ENCODE peak calls at places on chromosomes 2 and 18, in seven cellular contexts. S, T, W, K, D, L and X are unnamed samples.

GRCh38 chr2:36277146-36277808 is 78.3 kb upstream of the CRIM1 start:
- DNase-seq in W (no peak), K (peak), L (no peak), D (no peak), T (no peak), S (no peak), X (no peak)

GRCh38 chr18:21359746-21360145 is 117.7 kb downstream of the GREB1L start:
- DNase-seq in D (no peak), S (no peak), W (no peak), L (no peak), T (no peak), K (no peak), X (no peak)

GRCh38 chr18:48123324-48123723 is 192.9 kb upstream of the SMAD2 start:
- DNase-seq in K (no peak), W (no peak), T (no peak), S (no peak), D (no peak), L (no peak), X (no peak)

GRCh38 chr18:31042068-31042390 is 513 bp downstream of the DSC3 start:
- DNase-seq in S (no peak), W (no peak), K (no peak), D (no peak), L (no peak), T (no peak), X (no peak)

GRCh38 chr2:203891474-203891873 is 23.9 kb downstream of the CTLA4 start:
- DNase-seq in K (no peak), W (no peak), S (no peak), T (no peak), L (no peak), D (no peak), X (no peak)

GRCh38 chr18:31546476-31546875 is 45.2 kb upstream of the TTR start:
- DNase-seq in S (no peak), L (no peak), T (no peak), K (no peak), D (no peak), W (no peak), X (no peak)

GRCh38 chr18:25349926-25350560 is 1.9 kb downstream of the ZNF521 start:
- DNase-seq in W (no peak), T (no peak), K (no peak), L (peak), S (peak), D (peak), X (no peak)

GRCh38 chr18:22066083-22066485 is 103.3 kb upstream of the GATA6 start:
- DNase-seq in W (no peak), K (no peak), S (peak), L (no peak), D (no peak), T (no peak), X (no peak)

GRCh38 chr2:158140201-158140600 is 38.5 kb downstream of the UPP2 start:
- DNase-seq in S (no peak), K (no peak), W (no peak), L (no peak), D (no peak), T (no peak), X (no peak)

GRCh38 chr2:176514805-176515500 is 245.7 kb downstream of the MTX2 start:
- DNase-seq in K (no peak), D (no peak), S (no peak), L (no peak), T (no peak), W (no peak), X (no peak)

GRCh38 chr2:68743531-68743930 is 8.9 kb downstream of the ARHGAP25 start:
- DNase-seq in S (no peak), K (no peak), D (no peak), L (no peak), T (no peak), W (no peak), X (no peak)

GRCh38 chr18:55555628-55556027 is 32.4 kb downstream of the TCF4 start:
- DNase-seq in S (no peak), W (peak), D (no peak), T (no peak), L (no peak), K (no peak), X (no peak)

GRCh38 chr2:145501920-145502319 is 982.0 kb upstream of the ZEB2 start:
- DNase-seq in T (no peak), K (no peak), L (no peak), S (no peak), W (no peak), D (no peak), X (no peak)

GRCh38 chr18:8536922-8537321 is 72.3 kb upstream of the RAB12 start:
- DNase-seq in K (no peak), S (no peak), L (no peak), D (no peak), W (no peak), T (no peak), X (no peak)

GRCh38 chr2:169770991-169771390 is 27.7 kb upstream of the SSB start:
- DNase-seq in K (no peak), S (no peak), D (no peak), L (no peak), W (no peak), T (no peak), X (no peak)

GRCh38 chr2:18522484-18523146 is 37.8 kb downstream of the RDH14 start:
- DNase-seq in L (no peak), S (no peak), D (no peak), W (no peak), T (no peak), K (no peak), X (no peak)

GRCh38 chr2:18987592-18988073 is 370.8 kb downstream of the OSR1 start:
- DNase-seq in T (no peak), S (peak), K (peak), L (no peak), D (peak), W (no peak), X (peak)

GRCh38 chr2:44324971-44325426 is 36.3 kb downstream of the PREPL start:
- DNase-seq in L (no peak), K (no peak), W (no peak), S (no peak), D (no peak), T (no peak), X (no peak)

GRCh38 chr2:214810670-214811069 is 1.2 kb upstream of the BARD1 start:
- DNase-seq in W (peak), K (no peak), D (no peak), T (no peak), S (peak), L (peak), X (no peak)

GRCh38 chr2:24793752-24794477 is 690 bp downstream of the CENPO start:
- DNase-seq in S (peak), L (no peak), W (peak), K (peak), T (no peak), D (no peak), X (no peak)

GRCh38 chr2:29189052-29189451 is 73.8 kb downstream of the CLIP4 start:
- DNase-seq in W (no peak), L (no peak), T (no peak), S (no peak), K (no peak), D (no peak), X (no peak)

GRCh38 chr2:159044804-159045286 is 76.4 kb downstream of the TANC1 start:
- DNase-seq in W (no peak), L (no peak), D (no peak), S (no peak), K (no peak), T (no peak), X (no peak)

GRCh38 chr2:181172676-181173075 is 192.3 kb downstream of the UBE2E3 start:
- DNase-seq in W (no peak), T (no peak), L (no peak), K (no peak), D (no peak), S (no peak), X (no peak)

GRCh38 chr2:168044579-168044978 is 202.8 kb downstream of the STK39 start:
- DNase-seq in T (no peak), K (no peak), W (no peak), L (no peak), S (no peak), D (no peak), X (no peak)

GRCh38 chr2:163171786-163172549 is 333.4 kb upstream of the KCNH7 start:
- DNase-seq in T (no peak), W (no peak), S (no peak), L (no peak), K (no peak), D (no peak), X (no peak)

GRCh38 chr2:20549144-20549543 is 101.8 kb downstream of the HS1BP3 start:
- DNase-seq in D (no peak), T (no peak), S (no peak), L (no peak), K (no peak), W (no peak), X (no peak)

GRCh38 chr18:55384551-55385275 is 203.3 kb downstream of the TCF4 start:
- DNase-seq in S (peak), L (no peak), K (peak), T (no peak), D (peak), W (peak), X (peak)

GRCh38 chr18:8721716-8722115 is 16.4 kb downstream of the MTCL1 start:
- DNase-seq in S (no peak), D (no peak), L (no peak), W (no peak), K (peak), T (no peak), X (no peak)

GRCh38 chr18:5518899-5519371 is 24.9 kb downstream of the EPB41L3 start:
- DNase-seq in K (no peak), T (no peak), S (peak), L (no peak), W (no peak), D (no peak), X (no peak)

GRCh38 chr2:2743164-2743571 is 412.1 kb upstream of the MYT1L start:
- DNase-seq in D (peak), L (no peak), S (peak), T (no peak), K (peak), W (no peak), X (peak)

GRCh38 chr2:70851704-70852103 is 16.1 kb upstream of the CD207 start:
- DNase-seq in K (peak), S (no peak), L (no peak), W (no peak), T (no peak), D (no peak), X (no peak)

GRCh38 chr2:232436381-232437129 is 19.4 kb upstream of the ALPI start:
- DNase-seq in S (no peak), D (no peak), K (no peak), L (no peak), T (no peak), W (no peak), X (no peak)

GRCh38 chr18:26746284-26747130 is 119.0 kb downstream of the AQP4 start:
- DNase-seq in D (no peak), T (no peak), W (no peak), S (peak), L (no peak), K (no peak), X (no peak)

GRCh38 chr18:4599312-4599711 is 144.2 kb upstream of the DLGAP1 start:
- DNase-seq in D (no peak), S (no peak), T (no peak), W (no peak), K (no peak), L (no peak), X (no peak)

GRCh38 chr2:71360434-71360975 is 28.9 kb downstream of the ZNF638 start:
- DNase-seq in T (no peak), S (no peak), D (no peak), W (no peak), K (no peak), L (no peak), X (no peak)

GRCh38 chr2:43152186-43152585 is 74.2 kb downstream of the ZFP36L2 start:
- DNase-seq in T (no peak), W (no peak), K (no peak), L (no peak), S (peak), D (no peak), X (no peak)